ENCODE peak calls at places on chromosomes 5 and 9, in five cellular contexts. One of them, this sample, is unnamed.

GRCh38 chr5:152568101-152568500 is 163.0 kb upstream of the NMUR2 start:
- DNase-seq in sigmoid colon: no peak
- DNase-seq in spleen: no peak
- DNase-seq in thyroid gland: no peak
- DNase-seq in heart left ventricle: no peak
- DNase-seq in this sample: no peak

GRCh38 chr5:119926301-119926700 is 296.9 kb downstream of the FAM170A start:
- DNase-seq in sigmoid colon: no peak
- DNase-seq in spleen: no peak
- DNase-seq in thyroid gland: no peak
- DNase-seq in heart left ventricle: no peak
- DNase-seq in this sample: no peak

GRCh38 chr9:136309101-136309801 is 5.4 kb upstream of the CCDC187 start:
- DNase-seq in sigmoid colon: no peak
- DNase-seq in spleen: no peak
- DNase-seq in thyroid gland: peak
- DNase-seq in heart left ventricle: no peak
- DNase-seq in this sample: no peak

GRCh38 chr5:139747583-139748504 is 47.8 kb upstream of the PSD2 start:
- DNase-seq in sigmoid colon: peak
- DNase-seq in spleen: peak
- DNase-seq in thyroid gland: peak
- DNase-seq in heart left ventricle: peak
- DNase-seq in this sample: peak

GRCh38 chr9:136264046-136264802 is 18.6 kb upstream of the QSOX2 start:
- DNase-seq in sigmoid colon: no peak
- DNase-seq in spleen: no peak
- DNase-seq in thyroid gland: no peak
- DNase-seq in heart left ventricle: no peak
- DNase-seq in this sample: no peak

GRCh38 chr5:56039985-56040384 is 45.2 kb upstream of the IL6ST start:
- DNase-seq in sigmoid colon: no peak
- DNase-seq in spleen: no peak
- DNase-seq in thyroid gland: no peak
- DNase-seq in heart left ventricle: no peak
- DNase-seq in this sample: no peak

GRCh38 chr5:115601709-115602584 is at the start of gene TICAM2:
- DNase-seq in sigmoid colon: peak
- DNase-seq in spleen: peak
- DNase-seq in thyroid gland: peak
- DNase-seq in heart left ventricle: peak
- DNase-seq in this sample: peak

GRCh38 chr5:81971086-81971693 is 633 bp upstream of the ATG10 start:
- DNase-seq in sigmoid colon: no peak
- DNase-seq in spleen: no peak
- DNase-seq in thyroid gland: no peak
- DNase-seq in heart left ventricle: no peak
- DNase-seq in this sample: no peak

GRCh38 chr9:18023332-18023731 is 444.5 kb downstream of the SH3GL2 start:
- DNase-seq in sigmoid colon: no peak
- DNase-seq in spleen: no peak
- DNase-seq in thyroid gland: no peak
- DNase-seq in heart left ventricle: no peak
- DNase-seq in this sample: no peak

GRCh38 chr5:58670620-58671019 is 87.7 kb downstream of the RAB3C start:
- DNase-seq in sigmoid colon: no peak
- DNase-seq in spleen: no peak
- DNase-seq in thyroid gland: no peak
- DNase-seq in heart left ventricle: no peak
- DNase-seq in this sample: no peak

GRCh38 chr9:1050125-1050895 is at the start of gene DMRT2:
- DNase-seq in sigmoid colon: peak
- DNase-seq in spleen: no peak
- DNase-seq in thyroid gland: peak
- DNase-seq in heart left ventricle: peak
- DNase-seq in this sample: peak

GRCh38 chr9:1049641-1050040 is 516 bp upstream of the DMRT2 start:
- DNase-seq in sigmoid colon: no peak
- DNase-seq in spleen: no peak
- DNase-seq in thyroid gland: no peak
- DNase-seq in heart left ventricle: no peak
- DNase-seq in this sample: no peak

GRCh38 chr9:1052119-1052907 is 2.2 kb downstream of the DMRT2 start:
- DNase-seq in sigmoid colon: no peak
- DNase-seq in spleen: no peak
- DNase-seq in thyroid gland: no peak
- DNase-seq in heart left ventricle: no peak
- DNase-seq in this sample: no peak

GRCh38 chr9:1052908-1053590 is 2.9 kb downstream of the DMRT2 start:
- DNase-seq in sigmoid colon: no peak
- DNase-seq in spleen: no peak
- DNase-seq in thyroid gland: no peak
- DNase-seq in heart left ventricle: no peak
- DNase-seq in this sample: no peak

GRCh38 chr9:1051286-1052118 is 1.3 kb downstream of the DMRT2 start:
- DNase-seq in sigmoid colon: no peak
- DNase-seq in spleen: no peak
- DNase-seq in thyroid gland: peak
- DNase-seq in heart left ventricle: peak
- DNase-seq in this sample: peak
- TF ChIP-seq CTCF in sigmoid colon: no peak
- TF ChIP-seq CTCF in spleen: no peak
- TF ChIP-seq CTCF in thyroid gland: no peak
- TF ChIP-seq CTCF in heart left ventricle: no peak
- TF ChIP-seq CTCF in this sample: no peak

DNA sequence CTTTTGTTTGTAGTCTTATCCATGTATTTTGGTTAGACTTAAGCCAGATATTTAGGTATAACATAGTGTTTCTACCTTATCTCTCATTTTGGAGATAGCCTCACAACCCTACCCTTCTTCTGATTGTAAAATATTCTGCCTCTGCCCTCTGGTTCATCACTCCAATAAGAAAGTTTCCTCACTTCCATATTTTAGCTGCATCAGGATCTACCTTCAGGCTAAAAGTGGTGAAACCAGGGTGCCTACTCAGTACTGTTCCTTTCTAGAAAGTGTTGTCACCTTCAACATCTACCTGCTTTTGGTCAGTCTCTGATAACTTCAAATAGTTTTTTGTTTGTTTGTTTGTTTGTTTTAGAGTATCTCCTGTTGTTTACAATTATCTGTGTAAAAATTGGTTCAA is 294.6 kb downstream of the ANXA1 start:
- DNase-seq in sigmoid colon: no peak
- DNase-seq in spleen: no peak
- DNase-seq in thyroid gland: no peak
- DNase-seq in heart left ventricle: no peak
- DNase-seq in this sample: no peak
- H3K27ac ChIP-seq in sigmoid colon: no peak
- H3K27ac ChIP-seq in spleen: no peak
- H3K27ac ChIP-seq in thyroid gland: no peak
- H3K27ac ChIP-seq in heart left ventricle: peak
- H3K27ac ChIP-seq in this sample: no peak

GRCh38 chr5:177483994-177484901 is 10.8 kb upstream of the DBN1 start:
- DNase-seq in sigmoid colon: no peak
- DNase-seq in spleen: peak
- DNase-seq in thyroid gland: no peak
- DNase-seq in heart left ventricle: no peak
- DNase-seq in this sample: no peak
- TF ChIP-seq POLR2A in sigmoid colon: no peak
- TF ChIP-seq POLR2A in spleen: no peak
- TF ChIP-seq POLR2A in thyroid gland: no peak
- TF ChIP-seq POLR2A in heart left ventricle: no peak
- TF ChIP-seq POLR2A in this sample: no peak

GRCh38 chr5:165497707-165498106 is 1992.3 kb downstream of the MAT2B start:
- DNase-seq in sigmoid colon: no peak
- DNase-seq in spleen: no peak
- DNase-seq in thyroid gland: no peak
- DNase-seq in heart left ventricle: no peak
- DNase-seq in this sample: peak
- TF ChIP-seq CTCF in sigmoid colon: no peak
- TF ChIP-seq CTCF in spleen: no peak
- TF ChIP-seq CTCF in thyroid gland: no peak
- TF ChIP-seq CTCF in heart left ventricle: no peak
- TF ChIP-seq CTCF in this sample: no peak

GRCh38 chr9:16333697-16334096 is 536.8 kb downstream of the BNC2 start:
- DNase-seq in sigmoid colon: no peak
- DNase-seq in spleen: no peak
- DNase-seq in thyroid gland: no peak
- DNase-seq in heart left ventricle: no peak
- DNase-seq in this sample: no peak

GRCh38 chr9:16341176-16341575 is 529.3 kb downstream of the BNC2 start:
- DNase-seq in sigmoid colon: no peak
- DNase-seq in spleen: no peak
- DNase-seq in thyroid gland: no peak
- DNase-seq in heart left ventricle: no peak
- DNase-seq in this sample: no peak

GRCh38 chr9:16335788-16336580 is 534.5 kb downstream of the BNC2 start:
- DNase-seq in sigmoid colon: peak
- DNase-seq in spleen: no peak
- DNase-seq in thyroid gland: peak
- DNase-seq in heart left ventricle: peak
- DNase-seq in this sample: peak

GRCh38 chr9:16337322-16338029 is 533.0 kb downstream of the BNC2 start:
- DNase-seq in sigmoid colon: no peak
- DNase-seq in spleen: no peak
- DNase-seq in thyroid gland: no peak
- DNase-seq in heart left ventricle: no peak
- DNase-seq in this sample: no peak

DNA sequence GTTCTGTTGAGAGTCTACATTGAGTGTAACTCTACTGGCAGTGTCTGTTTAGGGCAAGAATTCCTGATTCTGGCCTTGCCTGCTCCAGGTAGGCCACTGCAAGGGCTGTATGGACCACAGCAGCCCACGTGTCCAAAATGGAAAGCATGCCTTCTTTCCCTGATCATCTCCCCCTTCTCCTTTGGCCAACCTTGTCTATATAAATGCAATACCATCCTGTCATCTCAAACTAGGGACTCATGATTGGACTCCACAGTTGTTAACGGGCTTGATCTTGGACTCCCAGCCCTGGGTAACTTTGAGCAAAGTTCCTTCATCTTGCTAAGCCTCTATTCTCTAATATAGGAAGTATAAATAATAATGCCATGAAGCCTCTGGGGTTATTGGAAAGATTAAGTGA is 533.6 kb downstream of the BNC2 start:
- DNase-seq in sigmoid colon: no peak
- DNase-seq in spleen: no peak
- DNase-seq in thyroid gland: no peak
- DNase-seq in heart left ventricle: no peak
- DNase-seq in this sample: no peak
- H3K27ac ChIP-seq in sigmoid colon: no peak
- H3K27ac ChIP-seq in spleen: no peak
- H3K27ac ChIP-seq in thyroid gland: no peak
- H3K27ac ChIP-seq in heart left ventricle: no peak
- H3K27ac ChIP-seq in this sample: no peak

GRCh38 chr9:129482521-129483466 is 138.1 kb downstream of the C9orf50 start:
- DNase-seq in sigmoid colon: peak
- DNase-seq in spleen: peak
- DNase-seq in thyroid gland: peak
- DNase-seq in heart left ventricle: peak
- DNase-seq in this sample: peak
- TF ChIP-seq POLR2A in sigmoid colon: no peak
- TF ChIP-seq POLR2A in spleen: no peak
- TF ChIP-seq POLR2A in thyroid gland: no peak
- TF ChIP-seq POLR2A in heart left ventricle: peak
- TF ChIP-seq POLR2A in this sample: peak

GRCh38 chr9:30078195-30078594 is 2306.2 kb upstream of the ACO1 start:
- DNase-seq in sigmoid colon: no peak
- DNase-seq in spleen: no peak
- DNase-seq in thyroid gland: no peak
- DNase-seq in heart left ventricle: no peak
- DNase-seq in this sample: no peak

GRCh38 chr9:30075451-30076199 is 2308.8 kb upstream of the ACO1 start:
- DNase-seq in sigmoid colon: no peak
- DNase-seq in spleen: no peak
- DNase-seq in thyroid gland: no peak
- DNase-seq in heart left ventricle: no peak
- DNase-seq in this sample: no peak

GRCh38 chr9:30075022-30075421 is 2309.4 kb upstream of the ACO1 start:
- DNase-seq in sigmoid colon: no peak
- DNase-seq in spleen: no peak
- DNase-seq in thyroid gland: no peak
- DNase-seq in heart left ventricle: no peak
- DNase-seq in this sample: no peak
- TF ChIP-seq CTCF in sigmoid colon: no peak
- TF ChIP-seq CTCF in spleen: no peak
- TF ChIP-seq CTCF in thyroid gland: no peak
- TF ChIP-seq CTCF in heart left ventricle: no peak
- TF ChIP-seq CTCF in this sample: no peak

GRCh38 chr9:128077847-128078503 is 9.9 kb downstream of the SLC25A25 start:
- DNase-seq in sigmoid colon: no peak
- DNase-seq in spleen: no peak
- DNase-seq in thyroid gland: no peak
- DNase-seq in heart left ventricle: no peak
- DNase-seq in this sample: no peak
- H3K27ac ChIP-seq in sigmoid colon: no peak
- H3K27ac ChIP-seq in spleen: peak
- H3K27ac ChIP-seq in thyroid gland: peak
- H3K27ac ChIP-seq in heart left ventricle: no peak
- H3K27ac ChIP-seq in this sample: peak

GRCh38 chr5:149409268-149409948 is 30.3 kb upstream of the IL17B start:
- DNase-seq in sigmoid colon: peak
- DNase-seq in spleen: no peak
- DNase-seq in thyroid gland: no peak
- DNase-seq in heart left ventricle: no peak
- DNase-seq in this sample: no peak
- TF ChIP-seq POLR2A in sigmoid colon: peak
- TF ChIP-seq POLR2A in spleen: no peak
- TF ChIP-seq POLR2A in thyroid gland: no peak
- TF ChIP-seq POLR2A in heart left ventricle: no peak
- TF ChIP-seq POLR2A in this sample: no peak